ENCODE peak calls at places on chromosomes 11 and 22, in eight cellular contexts. One of them, this sample, is unnamed.

GRCh38 chr11:13259374-13259773 is 18.2 kb upstream of the BMAL1 start:
- DNase-seq in neural progenitor cell: no peak
- DNase-seq in GM23338: no peak
- DNase-seq in HCT116: no peak
- DNase-seq in hepatocyte: no peak
- DNase-seq in SK-N-SH: no peak
- DNase-seq in PC-3: no peak
- DNase-seq in OCI-LY7: no peak
- DNase-seq in this sample: no peak

GRCh38 chr22:29531419-29531818 is 22.1 kb downstream of the THOC5 start:
- DNase-seq in neural progenitor cell: no peak
- DNase-seq in GM23338: no peak
- DNase-seq in HCT116: no peak
- DNase-seq in hepatocyte: no peak
- DNase-seq in SK-N-SH: no peak
- DNase-seq in PC-3: no peak
- DNase-seq in OCI-LY7: no peak
- DNase-seq in this sample: no peak

GRCh38 chr11:91158297-91158696 is 935.4 kb upstream of the CHORDC1 start:
- DNase-seq in neural progenitor cell: no peak
- DNase-seq in GM23338: no peak
- DNase-seq in HCT116: no peak
- DNase-seq in hepatocyte: no peak
- DNase-seq in SK-N-SH: no peak
- DNase-seq in PC-3: peak; percentile 6
- DNase-seq in OCI-LY7: no peak
- DNase-seq in this sample: no peak

GRCh38 chr11:57763568-57763967 is 2.0 kb downstream of the CTNND1 start:
- DNase-seq in neural progenitor cell: peak; percentile 55
- DNase-seq in GM23338: peak; percentile 73
- DNase-seq in HCT116: no peak
- DNase-seq in hepatocyte: peak; percentile 54
- DNase-seq in SK-N-SH: peak; percentile 45
- DNase-seq in PC-3: peak; percentile 66
- DNase-seq in OCI-LY7: no peak
- DNase-seq in this sample: no peak

GRCh38 chr11:17547051-17547577 is at the start of gene OTOG:
- DNase-seq in neural progenitor cell: peak; percentile 86
- DNase-seq in GM23338: peak; percentile 95
- DNase-seq in HCT116: no peak
- DNase-seq in hepatocyte: no peak
- DNase-seq in SK-N-SH: peak; percentile 42
- DNase-seq in PC-3: peak; percentile 10
- DNase-seq in OCI-LY7: no peak
- DNase-seq in this sample: no peak

GRCh38 chr22:22666307-22667091 is 22.1 kb downstream of the GGTLC2 start:
- DNase-seq in neural progenitor cell: peak; percentile 70
- DNase-seq in GM23338: peak; percentile 68
- DNase-seq in HCT116: no peak
- DNase-seq in hepatocyte: peak; percentile 74
- DNase-seq in SK-N-SH: no peak
- DNase-seq in PC-3: peak; percentile 65
- DNase-seq in OCI-LY7: peak; percentile 75
- DNase-seq in this sample: peak; percentile 87

GRCh38 chr22:44460287-44461082 is 37.5 kb downstream of the RTL6 start:
- DNase-seq in neural progenitor cell: no peak
- DNase-seq in GM23338: no peak
- DNase-seq in HCT116: no peak
- DNase-seq in hepatocyte: no peak
- DNase-seq in SK-N-SH: no peak
- DNase-seq in PC-3: no peak
- DNase-seq in OCI-LY7: no peak
- DNase-seq in this sample: no peak

GRCh38 chr22:31445642-31446041 is 44.0 kb downstream of the EIF4ENIF1 start:
- DNase-seq in neural progenitor cell: no peak
- DNase-seq in GM23338: no peak
- DNase-seq in HCT116: no peak
- DNase-seq in hepatocyte: no peak
- DNase-seq in SK-N-SH: no peak
- DNase-seq in PC-3: no peak
- DNase-seq in OCI-LY7: no peak
- DNase-seq in this sample: no peak

GRCh38 chr11:128283445-128283844 is 303.9 kb downstream of the ETS1 start:
- DNase-seq in neural progenitor cell: no peak
- DNase-seq in GM23338: no peak
- DNase-seq in HCT116: no peak
- DNase-seq in hepatocyte: no peak
- DNase-seq in SK-N-SH: no peak
- DNase-seq in PC-3: no peak
- DNase-seq in OCI-LY7: no peak
- DNase-seq in this sample: no peak

GRCh38 chr11:130049260-130049659 is 20.4 kb upstream of the APLP2 start:
- DNase-seq in neural progenitor cell: no peak
- DNase-seq in GM23338: no peak
- DNase-seq in HCT116: no peak
- DNase-seq in hepatocyte: no peak
- DNase-seq in SK-N-SH: no peak
- DNase-seq in PC-3: no peak
- DNase-seq in OCI-LY7: no peak
- DNase-seq in this sample: no peak

GRCh38 chr11:127890026-127890611 is 697.2 kb downstream of the ETS1 start:
- DNase-seq in neural progenitor cell: no peak
- DNase-seq in GM23338: no peak
- DNase-seq in HCT116: no peak
- DNase-seq in hepatocyte: no peak
- DNase-seq in SK-N-SH: no peak
- DNase-seq in PC-3: peak; percentile 35
- DNase-seq in OCI-LY7: no peak
- DNase-seq in this sample: no peak

GRCh38 chr11:68282141-68282860 is 10.5 kb upstream of the C11orf24 start:
- DNase-seq in neural progenitor cell: no peak
- DNase-seq in GM23338: no peak
- DNase-seq in HCT116: no peak
- DNase-seq in hepatocyte: no peak
- DNase-seq in SK-N-SH: no peak
- DNase-seq in PC-3: no peak
- DNase-seq in OCI-LY7: no peak
- DNase-seq in this sample: peak; percentile 76

GRCh38 chr11:66996609-66997273 is 21.6 kb downstream of the C11orf86 start:
- DNase-seq in neural progenitor cell: no peak
- DNase-seq in GM23338: no peak
- DNase-seq in HCT116: no peak
- DNase-seq in hepatocyte: peak; percentile 31
- DNase-seq in SK-N-SH: no peak
- DNase-seq in PC-3: no peak
- DNase-seq in OCI-LY7: no peak
- DNase-seq in this sample: no peak

GRCh38 chr11:45067966-45068365 is 78.5 kb upstream of the PRDM11 start:
- DNase-seq in neural progenitor cell: no peak
- DNase-seq in GM23338: no peak
- DNase-seq in HCT116: no peak
- DNase-seq in hepatocyte: no peak
- DNase-seq in SK-N-SH: no peak
- DNase-seq in PC-3: no peak
- DNase-seq in OCI-LY7: peak; percentile 73
- DNase-seq in this sample: peak; percentile 36

GRCh38 chr11:44766972-44767278 is 40.2 kb downstream of the TSPAN18 start:
- DNase-seq in neural progenitor cell: no peak
- DNase-seq in GM23338: no peak
- DNase-seq in HCT116: no peak
- DNase-seq in hepatocyte: peak; percentile 35
- DNase-seq in SK-N-SH: no peak
- DNase-seq in PC-3: no peak
- DNase-seq in OCI-LY7: no peak
- DNase-seq in this sample: no peak

GRCh38 chr22:45537734-45538181 is 35.1 kb downstream of the FBLN1 start:
- DNase-seq in neural progenitor cell: no peak
- DNase-seq in GM23338: no peak
- DNase-seq in HCT116: no peak
- DNase-seq in hepatocyte: peak; percentile 63
- DNase-seq in SK-N-SH: peak; percentile 66
- DNase-seq in PC-3: no peak
- DNase-seq in OCI-LY7: no peak
- DNase-seq in this sample: no peak

GRCh38 chr22:26499188-26499703 is 13.0 kb downstream of the TFIP11 start:
- DNase-seq in neural progenitor cell: no peak
- DNase-seq in GM23338: no peak
- DNase-seq in HCT116: no peak
- DNase-seq in hepatocyte: no peak
- DNase-seq in SK-N-SH: no peak
- DNase-seq in PC-3: no peak
- DNase-seq in OCI-LY7: no peak
- DNase-seq in this sample: no peak
- TF ChIP-seq EZH2phosphoT487 in neural progenitor cell: no peak
- TF ChIP-seq EZH2phosphoT487 in GM23338: no peak
- TF ChIP-seq EZH2phosphoT487 in HCT116: no peak
- TF ChIP-seq EZH2phosphoT487 in hepatocyte: no peak
- TF ChIP-seq EZH2phosphoT487 in SK-N-SH: no peak
- TF ChIP-seq EZH2phosphoT487 in PC-3: no peak
- TF ChIP-seq EZH2phosphoT487 in OCI-LY7: no peak
- TF ChIP-seq EZH2phosphoT487 in this sample: no peak

DNA sequence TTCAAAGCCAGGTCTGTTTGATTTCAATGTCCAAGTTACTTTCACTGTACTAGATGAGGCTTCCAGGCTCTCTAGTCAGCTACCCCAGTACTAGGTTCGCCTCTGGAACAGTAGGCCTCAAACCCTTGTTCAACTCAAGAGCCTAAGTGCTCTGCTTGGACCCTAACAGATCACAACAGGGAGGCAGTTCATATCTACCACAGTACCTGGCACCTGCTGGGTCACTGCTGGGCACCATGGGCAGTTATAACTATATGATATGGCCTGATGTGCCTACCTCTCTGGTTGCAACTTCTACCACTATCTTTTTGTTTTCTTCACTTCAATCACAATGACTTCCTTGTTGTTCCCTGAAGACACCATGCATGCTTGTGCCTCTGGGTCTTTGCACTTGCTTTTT is 97.1 kb downstream of the RELT start:
- DNase-seq in neural progenitor cell: no peak
- DNase-seq in GM23338: no peak
- DNase-seq in HCT116: no peak
- DNase-seq in hepatocyte: no peak
- DNase-seq in SK-N-SH: no peak
- DNase-seq in PC-3: no peak
- DNase-seq in OCI-LY7: no peak
- DNase-seq in this sample: no peak
- TF ChIP-seq CTCF in neural progenitor cell: no peak
- TF ChIP-seq CTCF in GM23338: no peak
- TF ChIP-seq CTCF in HCT116: no peak
- TF ChIP-seq CTCF in hepatocyte: no peak
- TF ChIP-seq CTCF in SK-N-SH: no peak
- TF ChIP-seq CTCF in PC-3: no peak
- TF ChIP-seq CTCF in OCI-LY7: no peak
- TF ChIP-seq CTCF in this sample: no peak

DNA sequence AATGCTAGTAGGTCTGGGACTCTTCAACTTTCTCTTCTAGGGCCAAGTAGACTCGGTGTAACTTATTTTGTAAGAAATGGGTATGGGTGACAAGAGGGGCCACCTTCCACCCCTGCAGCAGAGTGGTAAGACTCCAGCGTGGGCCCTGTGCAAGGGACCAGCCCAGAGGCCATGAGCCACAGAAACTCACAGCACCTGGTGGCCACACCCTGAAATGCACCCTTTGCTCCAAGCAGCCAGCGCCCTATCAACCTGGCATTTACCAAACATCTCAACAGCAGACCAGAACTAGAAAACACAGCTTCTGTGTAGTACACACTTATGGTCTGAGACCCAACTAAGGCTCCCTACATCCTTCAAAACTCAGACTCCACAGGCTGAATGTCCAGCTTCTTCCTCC is 5.7 kb downstream of the CDCA5 start:
- DNase-seq in neural progenitor cell: peak; percentile 57
- DNase-seq in GM23338: peak; percentile 80
- DNase-seq in HCT116: peak; percentile 29
- DNase-seq in hepatocyte: peak; percentile 76
- DNase-seq in SK-N-SH: peak; percentile 68
- DNase-seq in PC-3: peak; percentile 69
- DNase-seq in OCI-LY7: peak; percentile 71
- DNase-seq in this sample: peak; percentile 65
- TF ChIP-seq EZH2phosphoT487 in neural progenitor cell: no peak
- TF ChIP-seq EZH2phosphoT487 in GM23338: no peak
- TF ChIP-seq EZH2phosphoT487 in HCT116: no peak
- TF ChIP-seq EZH2phosphoT487 in hepatocyte: no peak
- TF ChIP-seq EZH2phosphoT487 in SK-N-SH: no peak
- TF ChIP-seq EZH2phosphoT487 in PC-3: no peak
- TF ChIP-seq EZH2phosphoT487 in OCI-LY7: no peak
- TF ChIP-seq EZH2phosphoT487 in this sample: no peak

GRCh38 chr11:20874358-20874757 is 205.0 kb downstream of the NELL1 start:
- DNase-seq in neural progenitor cell: no peak
- DNase-seq in GM23338: peak; percentile 28
- DNase-seq in HCT116: no peak
- DNase-seq in hepatocyte: no peak
- DNase-seq in SK-N-SH: no peak
- DNase-seq in PC-3: no peak
- DNase-seq in OCI-LY7: no peak
- DNase-seq in this sample: no peak

GRCh38 chr11:20876738-20877137 is 207.4 kb downstream of the NELL1 start:
- DNase-seq in neural progenitor cell: no peak
- DNase-seq in GM23338: no peak
- DNase-seq in HCT116: no peak
- DNase-seq in hepatocyte: no peak
- DNase-seq in SK-N-SH: no peak
- DNase-seq in PC-3: no peak
- DNase-seq in OCI-LY7: no peak
- DNase-seq in this sample: no peak

GRCh38 chr11:20873054-20873453 is 203.7 kb downstream of the NELL1 start:
- DNase-seq in neural progenitor cell: peak; percentile 79
- DNase-seq in GM23338: peak; percentile 93
- DNase-seq in HCT116: no peak
- DNase-seq in hepatocyte: peak; percentile 73
- DNase-seq in SK-N-SH: peak; percentile 64
- DNase-seq in PC-3: peak; percentile 2
- DNase-seq in OCI-LY7: peak; percentile 24
- DNase-seq in this sample: no peak
- TF ChIP-seq CTCF in neural progenitor cell: peak; percentile 77
- TF ChIP-seq CTCF in GM23338: peak; percentile 79
- TF ChIP-seq CTCF in HCT116: no peak
- TF ChIP-seq CTCF in hepatocyte: peak; percentile 42
- TF ChIP-seq CTCF in SK-N-SH: peak; percentile 23
- TF ChIP-seq CTCF in PC-3: no peak
- TF ChIP-seq CTCF in OCI-LY7: peak; percentile 71
- TF ChIP-seq CTCF in this sample: peak; percentile 34

GRCh38 chr11:87753143-87753542 is 422.1 kb downstream of the RAB38 start:
- DNase-seq in neural progenitor cell: no peak
- DNase-seq in GM23338: no peak
- DNase-seq in HCT116: no peak
- DNase-seq in hepatocyte: no peak
- DNase-seq in SK-N-SH: no peak
- DNase-seq in PC-3: no peak
- DNase-seq in OCI-LY7: no peak
- DNase-seq in this sample: no peak

GRCh38 chr11:87754685-87755084 is 420.6 kb downstream of the RAB38 start:
- DNase-seq in neural progenitor cell: no peak
- DNase-seq in GM23338: no peak
- DNase-seq in HCT116: no peak
- DNase-seq in hepatocyte: no peak
- DNase-seq in SK-N-SH: no peak
- DNase-seq in PC-3: peak; percentile 19
- DNase-seq in OCI-LY7: no peak
- DNase-seq in this sample: no peak
- TF ChIP-seq EZH2phosphoT487 in neural progenitor cell: no peak
- TF ChIP-seq EZH2phosphoT487 in GM23338: no peak
- TF ChIP-seq EZH2phosphoT487 in HCT116: no peak
- TF ChIP-seq EZH2phosphoT487 in hepatocyte: no peak
- TF ChIP-seq EZH2phosphoT487 in SK-N-SH: no peak
- TF ChIP-seq EZH2phosphoT487 in PC-3: no peak
- TF ChIP-seq EZH2phosphoT487 in OCI-LY7: no peak
- TF ChIP-seq EZH2phosphoT487 in this sample: no peak

This sample was measured in MM.1S.